ENCODE peak calls at places on chromosomes 5 and 9, in ten cellular contexts. N is heart left ventricle; Q is stomach; Z is cardiac muscle cell; P is PC-9; B is body of pancreas; E is uterus; W is fibroblast of lung; U is CD8-positive, alpha-beta T cell; H is PC-3. K is an unnamed sample.

GRCh38 chr5:150522504-150523464 is 14.9 kb downstream of the NDST1 start:
- DNase-seq in N (peak; percentile 88), Q (no peak), Z (no peak), P (no peak), B (peak; percentile 40), E (no peak), W (no peak), U (no peak), H (no peak), K (no peak)

GRCh38 chr9:134721344-134721743 is 79.7 kb downstream of the COL5A1 start:
- DNase-seq in N (no peak), Q (no peak), Z (no peak), P (no peak), B (no peak), E (no peak), W (no peak), U (no peak), H (no peak), K (no peak)

GRCh38 chr5:99449786-99450185 is 521.0 kb upstream of the CHD1 start:
- DNase-seq in N (no peak), Q (no peak), Z (no peak), P (no peak), B (no peak), E (no peak), W (peak; percentile 0), U (no peak), H (no peak), K (no peak)

GRCh38 chr5:154278172-154278571 is 87.6 kb downstream of the GALNT10 start:
- DNase-seq in N (no peak), Q (no peak), Z (no peak), P (no peak), B (no peak), E (no peak), W (no peak), U (no peak), H (no peak), K (no peak)

GRCh38 chr5:37626266-37626665 is 213.6 kb downstream of the GDNF start:
- DNase-seq in N (no peak), Q (no peak), Z (no peak), P (no peak), B (no peak), E (no peak), W (no peak), U (no peak), H (no peak), K (no peak)

GRCh38 chr9:97387504-97387886 is 24.4 kb upstream of the TDRD7 start:
- DNase-seq in N (no peak), Q (no peak), Z (no peak), P (no peak), B (no peak), E (no peak), W (no peak), U (no peak), H (no peak), K (no peak)

GRCh38 chr5:65087154-65087553 is 318.4 kb downstream of the CWC27 start:
- DNase-seq in N (no peak), Q (no peak), Z (no peak), P (no peak), B (no peak), E (no peak), W (no peak), U (no peak), H (no peak), K (no peak)

GRCh38 chr5:1278656-1279442 is 16.0 kb downstream of the TERT start:
- DNase-seq in N (peak; percentile 16), Q (no peak), Z (no peak), P (no peak), B (no peak), E (no peak), W (no peak), U (no peak), H (no peak), K (no peak)

GRCh38 chr5:116763987-116764866 is 189.6 kb upstream of the SEMA6A start:
- DNase-seq in N (no peak), Q (no peak), Z (no peak), P (no peak), B (no peak), E (no peak), W (no peak), U (no peak), H (no peak), K (peak; percentile 73)

GRCh38 chr5:64195981-64196380 is 30.3 kb downstream of the RNF180 start:
- DNase-seq in N (no peak), Q (no peak), Z (no peak), P (no peak), B (no peak), E (no peak), W (no peak), U (no peak), H (no peak), K (no peak)

GRCh38 chr9:83061036-83061435 is 1.9 kb downstream of the RASEF start:
- DNase-seq in N (no peak), Q (no peak), Z (no peak), P (peak; percentile 19), B (no peak), E (no peak), W (no peak), U (no peak), H (peak; percentile 75), K (peak; percentile 13)
- H3K27ac ChIP-seq in N (no peak overlapping the region), Q (peak overlapping the region; percentile 89), Z (no peak overlapping the region), P (peak overlapping the region; percentile 92), B (peak overlapping the region; percentile 99), E (no peak overlapping the region), W (no peak overlapping the region), U (no peak overlapping the region), H (peak overlapping the region; percentile 60), K (no peak overlapping the region)

GRCh38 chr9:94867842-94868312 is 141.4 kb downstream of the AOPEP start:
- DNase-seq in N (no peak), Q (no peak), Z (peak; percentile 92), P (peak; percentile 44), B (no peak), E (no peak), W (peak; percentile 92), U (no peak), H (peak; percentile 93), K (peak; percentile 66)

GRCh38 chr9:94866770-94867169 is 140.3 kb downstream of the AOPEP start:
- DNase-seq in N (no peak), Q (no peak), Z (no peak), P (no peak), B (no peak), E (no peak), W (no peak), U (no peak), H (no peak), K (no peak)

GRCh38 chr9:94865599-94866456 is 139.3 kb downstream of the AOPEP start:
- DNase-seq in N (peak; percentile 50), Q (peak; percentile 37), Z (no peak), P (no peak), B (no peak), E (peak; percentile 54), W (peak; percentile 63), U (no peak), H (no peak), K (no peak)

GRCh38 chr9:94868462-94868861 is 142.0 kb downstream of the AOPEP start:
- DNase-seq in N (no peak), Q (no peak), Z (no peak), P (no peak), B (no peak), E (no peak), W (no peak), U (no peak), H (no peak), K (no peak)

GRCh38 chr9:94867281-94867841 is 140.9 kb downstream of the AOPEP start:
- DNase-seq in N (peak; percentile 84), Q (peak; percentile 83), Z (peak; percentile 89), P (peak; percentile 78), B (peak; percentile 83), E (peak; percentile 57), W (peak; percentile 56), U (no peak), H (peak; percentile 79), K (no peak)
- H3K4me1 ChIP-seq in N (peaks cover 44% of the 10 kb centered on the region), Q (peaks cover 63% of the 10 kb centered on the region), Z (peaks cover 65% of the 10 kb centered on the region), P (peaks cover 82% of the 10 kb centered on the region), B (peaks cover 39% of the 10 kb centered on the region), E (peaks cover 23% of the 10 kb centered on the region), W (peaks cover 35% of the 10 kb centered on the region), U (peaks cover 31% of the 10 kb centered on the region), H (peaks cover 68% of the 10 kb centered on the region), K (peaks cover 50% of the 10 kb centered on the region)

GRCh38 chr5:72179816-72180440 is 72.7 kb downstream of the MAP1B start:
- DNase-seq in N (no peak), Q (no peak), Z (no peak), P (no peak), B (no peak), E (no peak), W (no peak), U (no peak), H (peak; percentile 19), K (no peak)
- H3K27ac ChIP-seq in N (no peak overlapping the region), Q (peak overlapping the region; percentile 41), Z (no peak overlapping the region), P (no peak overlapping the region), B (no peak overlapping the region), E (peak overlapping the region; percentile 84), W (peak overlapping the region; percentile 77), U (no peak overlapping the region), H (peak overlapping the region; percentile 77), K (no peak overlapping the region)

DNA sequence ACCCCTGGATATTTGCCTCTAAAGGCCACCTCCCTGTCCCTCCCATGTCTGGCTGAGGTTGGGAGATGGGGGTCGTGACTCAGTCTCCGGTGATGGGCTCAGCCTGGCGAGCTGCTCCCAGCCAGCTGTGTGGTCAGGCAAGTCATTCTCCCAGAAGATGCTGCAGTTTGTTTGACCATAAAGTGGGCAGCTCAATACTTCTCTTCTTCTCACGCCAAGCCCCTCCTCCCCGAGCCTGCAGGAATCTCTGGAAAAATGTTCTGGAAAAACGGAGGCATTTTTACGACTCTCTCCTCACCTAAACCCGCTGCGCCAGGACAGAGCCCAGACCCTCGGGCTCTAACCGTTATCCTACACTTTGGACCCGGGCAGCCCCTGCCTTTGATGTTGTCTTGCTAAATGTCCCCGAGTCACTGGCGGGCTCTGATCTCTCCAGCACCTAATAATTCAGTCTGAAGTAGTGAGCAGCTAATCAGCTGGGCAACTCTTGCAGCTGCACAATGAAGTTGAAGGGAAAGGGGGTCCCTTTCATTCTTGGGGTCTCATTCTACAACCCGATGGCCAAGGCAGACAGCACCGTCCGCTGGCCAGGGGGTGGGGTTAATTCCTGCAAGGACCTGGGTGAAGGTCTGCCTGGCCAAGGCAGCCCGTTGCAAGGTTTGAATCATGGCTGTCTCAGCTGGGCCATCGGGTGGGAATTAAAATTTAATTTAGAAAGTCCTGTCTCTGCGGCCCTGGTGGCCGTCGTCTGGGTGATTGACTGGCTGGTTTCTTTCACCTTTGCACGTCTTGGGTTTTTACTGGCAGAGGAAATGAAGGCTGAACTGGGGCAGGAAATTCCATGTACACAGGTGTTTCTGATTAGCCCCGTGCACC is 12.3 kb downstream of the DCANP1 start:
- DNase-seq in N (no peak), Q (no peak), Z (no peak), P (no peak), B (no peak), E (no peak), W (no peak), U (no peak), H (no peak), K (no peak)
- H3K4me1 ChIP-seq in N (peaks cover 6% of the 10 kb centered on the region), Q (peaks cover 18% of the 10 kb centered on the region), Z (peaks cover 2% of the 10 kb centered on the region), P (no peaks in the 10 kb centered on the region), B (peaks cover 8% of the 10 kb centered on the region), E (no peaks in the 10 kb centered on the region), W (peaks cover 22% of the 10 kb centered on the region), U (no peaks in the 10 kb centered on the region), H (peaks cover 12% of the 10 kb centered on the region), K (peaks cover 4% of the 10 kb centered on the region)

DNA sequence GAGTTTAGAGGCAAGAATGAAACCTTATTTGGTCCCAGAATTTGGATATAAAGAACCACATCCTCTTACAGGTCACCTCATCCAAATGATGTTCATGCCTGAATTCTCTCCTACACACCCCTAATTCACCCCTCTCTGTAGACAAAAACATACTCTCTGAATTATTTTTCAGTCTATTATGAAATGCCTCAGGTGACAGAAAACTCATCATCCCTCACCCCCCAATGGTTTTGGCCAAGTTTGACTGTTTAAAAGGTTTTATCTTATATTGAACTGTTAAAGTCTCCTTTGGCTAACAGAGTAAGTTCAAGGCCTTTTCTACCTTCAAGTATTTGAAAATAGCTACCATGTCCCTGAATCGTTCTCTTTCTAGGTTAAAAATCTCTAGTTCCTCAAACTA is 2.3 kb upstream of the CD180 start:
- DNase-seq in N (no peak), Q (no peak), Z (no peak), P (no peak), B (no peak), E (no peak), W (no peak), U (no peak), H (no peak), K (no peak)
- H3K27ac ChIP-seq in N (no peak overlapping the region), Q (no peak overlapping the region), Z (no peak overlapping the region), P (no peak overlapping the region), B (no peak overlapping the region), E (no peak overlapping the region), W (no peak overlapping the region), U (no peak overlapping the region), H (no peak overlapping the region), K (no peak overlapping the region)